ENCODE peak calls at places on chromosomes 3 and 15, in seven cellular contexts. One of them, this sample, is unnamed.

GRCh38 chr3:143771258-143771657 is 77.0 kb downstream of the SLC9A9 start:
- DNase-seq in heart left ventricle: no peak
- DNase-seq in esophagus squamous epithelium: no peak
- DNase-seq in stomach: no peak
- DNase-seq in erythroblast: peak; percentile 55
- DNase-seq in uterus: no peak
- DNase-seq in transverse colon: no peak
- DNase-seq in this sample: no peak

GRCh38 chr3:25372167-25372566 is 55.9 kb upstream of the RARB start:
- DNase-seq in heart left ventricle: no peak
- DNase-seq in esophagus squamous epithelium: no peak
- DNase-seq in stomach: no peak
- DNase-seq in erythroblast: no peak
- DNase-seq in uterus: no peak
- DNase-seq in transverse colon: no peak
- DNase-seq in this sample: no peak

GRCh38 chr3:24400015-24400414 is 94.6 kb downstream of the THRB start:
- DNase-seq in heart left ventricle: no peak
- DNase-seq in esophagus squamous epithelium: no peak
- DNase-seq in stomach: no peak
- DNase-seq in erythroblast: no peak
- DNase-seq in uterus: no peak
- DNase-seq in transverse colon: no peak
- DNase-seq in this sample: no peak

GRCh38 chr3:13389378-13389777 is 30.7 kb downstream of the NUP210 start:
- DNase-seq in heart left ventricle: no peak
- DNase-seq in esophagus squamous epithelium: no peak
- DNase-seq in stomach: no peak
- DNase-seq in erythroblast: no peak
- DNase-seq in uterus: no peak
- DNase-seq in transverse colon: no peak
- DNase-seq in this sample: no peak

GRCh38 chr3:25889132-25889917 is 99.4 kb downstream of the OXSM start:
- DNase-seq in heart left ventricle: no peak
- DNase-seq in esophagus squamous epithelium: no peak
- DNase-seq in stomach: no peak
- DNase-seq in erythroblast: no peak
- DNase-seq in uterus: no peak
- DNase-seq in transverse colon: no peak
- DNase-seq in this sample: no peak

GRCh38 chr15:45630958-45631691 is 3.7 kb upstream of the SQOR start:
- DNase-seq in heart left ventricle: no peak
- DNase-seq in esophagus squamous epithelium: no peak
- DNase-seq in stomach: no peak
- DNase-seq in erythroblast: no peak
- DNase-seq in uterus: peak; percentile 36
- DNase-seq in transverse colon: peak; percentile 46
- DNase-seq in this sample: no peak

GRCh38 chr3:197511130-197511529 is 44.6 kb downstream of the BDH1 start:
- DNase-seq in heart left ventricle: no peak
- DNase-seq in esophagus squamous epithelium: no peak
- DNase-seq in stomach: no peak
- DNase-seq in erythroblast: no peak
- DNase-seq in uterus: no peak
- DNase-seq in transverse colon: no peak
- DNase-seq in this sample: no peak

GRCh38 chr15:64931381-64931780 is 19.7 kb downstream of the ANKDD1A start:
- DNase-seq in heart left ventricle: no peak
- DNase-seq in esophagus squamous epithelium: no peak
- DNase-seq in stomach: no peak
- DNase-seq in erythroblast: no peak
- DNase-seq in uterus: no peak
- DNase-seq in transverse colon: no peak
- DNase-seq in this sample: no peak

GRCh38 chr3:29140706-29141105 is 140.2 kb upstream of the RBMS3 start:
- DNase-seq in heart left ventricle: no peak
- DNase-seq in esophagus squamous epithelium: no peak
- DNase-seq in stomach: no peak
- DNase-seq in erythroblast: no peak
- DNase-seq in uterus: no peak
- DNase-seq in transverse colon: no peak
- DNase-seq in this sample: no peak

GRCh38 chr15:56242576-56243116 is 1.0 kb downstream of the RFX7 start:
- DNase-seq in heart left ventricle: no peak
- DNase-seq in esophagus squamous epithelium: no peak
- DNase-seq in stomach: no peak
- DNase-seq in erythroblast: no peak
- DNase-seq in uterus: no peak
- DNase-seq in transverse colon: no peak
- DNase-seq in this sample: no peak

GRCh38 chr15:63605816-63606215 is 8.6 kb downstream of the FBXL22 start:
- DNase-seq in heart left ventricle: no peak
- DNase-seq in esophagus squamous epithelium: no peak
- DNase-seq in stomach: no peak
- DNase-seq in erythroblast: no peak
- DNase-seq in uterus: no peak
- DNase-seq in transverse colon: peak; percentile 34
- DNase-seq in this sample: no peak

GRCh38 chr15:69523010-69524001 is 70.7 kb downstream of the RPLP1 start:
- DNase-seq in heart left ventricle: peak; percentile 68
- DNase-seq in esophagus squamous epithelium: no peak
- DNase-seq in stomach: peak; percentile 84
- DNase-seq in erythroblast: peak; percentile 49
- DNase-seq in uterus: peak; percentile 66
- DNase-seq in transverse colon: peak; percentile 84
- DNase-seq in this sample: peak; percentile 79

GRCh38 chr3:136932978-136933812 is 24.6 kb upstream of the IL20RB start:
- DNase-seq in heart left ventricle: no peak
- DNase-seq in esophagus squamous epithelium: no peak
- DNase-seq in stomach: no peak
- DNase-seq in erythroblast: no peak
- DNase-seq in uterus: no peak
- DNase-seq in transverse colon: no peak
- DNase-seq in this sample: peak; percentile 25

GRCh38 chr3:185717121-185717520 is 107.7 kb downstream of the IGF2BP2 start:
- DNase-seq in heart left ventricle: no peak
- DNase-seq in esophagus squamous epithelium: no peak
- DNase-seq in stomach: no peak
- DNase-seq in erythroblast: no peak
- DNase-seq in uterus: no peak
- DNase-seq in transverse colon: no peak
- DNase-seq in this sample: no peak

GRCh38 chr3:41652931-41653330 is 309.0 kb downstream of the ULK4 start:
- DNase-seq in heart left ventricle: no peak
- DNase-seq in esophagus squamous epithelium: no peak
- DNase-seq in stomach: no peak
- DNase-seq in erythroblast: no peak
- DNase-seq in uterus: no peak
- DNase-seq in transverse colon: no peak
- DNase-seq in this sample: no peak

GRCh38 chr3:69930564-69930963 is 69.0 kb upstream of the SAMMSON start:
- DNase-seq in heart left ventricle: no peak
- DNase-seq in esophagus squamous epithelium: no peak
- DNase-seq in stomach: no peak
- DNase-seq in erythroblast: no peak
- DNase-seq in uterus: no peak
- DNase-seq in transverse colon: no peak
- DNase-seq in this sample: peak; percentile 59

GRCh38 chr15:38085104-38085503 is 150.7 kb downstream of the TMCO5A start:
- DNase-seq in heart left ventricle: no peak
- DNase-seq in esophagus squamous epithelium: no peak
- DNase-seq in stomach: no peak
- DNase-seq in erythroblast: no peak
- DNase-seq in uterus: no peak
- DNase-seq in transverse colon: no peak
- DNase-seq in this sample: no peak

GRCh38 chr15:32957219-32957618 is 237.3 kb downstream of the FMN1 start:
- DNase-seq in heart left ventricle: no peak
- DNase-seq in esophagus squamous epithelium: no peak
- DNase-seq in stomach: no peak
- DNase-seq in erythroblast: no peak
- DNase-seq in uterus: no peak
- DNase-seq in transverse colon: no peak
- DNase-seq in this sample: no peak

GRCh38 chr3:16338124-16338523 is 73.1 kb downstream of the OXNAD1 start:
- DNase-seq in heart left ventricle: no peak
- DNase-seq in esophagus squamous epithelium: no peak
- DNase-seq in stomach: peak; percentile 30
- DNase-seq in erythroblast: no peak
- DNase-seq in uterus: no peak
- DNase-seq in transverse colon: peak; percentile 47
- DNase-seq in this sample: no peak

DNA sequence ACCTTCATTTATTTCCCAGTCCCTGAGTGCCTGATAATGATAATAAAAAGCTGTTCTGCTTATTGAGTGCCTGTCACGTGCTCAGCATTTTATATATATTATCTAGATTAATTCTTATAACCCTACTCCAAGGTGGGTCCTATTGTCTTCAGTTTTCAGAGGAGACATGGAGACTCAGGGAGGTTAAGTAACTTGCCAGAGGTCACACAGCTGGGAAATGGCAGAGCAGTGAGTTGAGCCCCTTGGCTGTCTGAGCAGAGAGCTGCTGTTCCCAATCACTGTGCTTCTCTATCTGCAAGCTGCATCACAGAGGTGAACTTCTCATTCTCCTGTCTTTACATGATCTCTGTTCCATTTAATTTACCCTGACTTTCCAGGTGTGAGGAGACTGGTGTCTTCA is 32.3 kb upstream of the MRPS22 start:
- DNase-seq in heart left ventricle: no peak
- DNase-seq in esophagus squamous epithelium: no peak
- DNase-seq in stomach: no peak
- DNase-seq in erythroblast: no peak
- DNase-seq in uterus: no peak
- DNase-seq in transverse colon: no peak
- DNase-seq in this sample: no peak
- TF ChIP-seq POLR2A in heart left ventricle: no peak
- TF ChIP-seq POLR2A in esophagus squamous epithelium: no peak
- TF ChIP-seq POLR2A in stomach: no peak
- TF ChIP-seq POLR2A in erythroblast: no peak
- TF ChIP-seq POLR2A in uterus: no peak
- TF ChIP-seq POLR2A in transverse colon: no peak
- TF ChIP-seq POLR2A in this sample: no peak

DNA sequence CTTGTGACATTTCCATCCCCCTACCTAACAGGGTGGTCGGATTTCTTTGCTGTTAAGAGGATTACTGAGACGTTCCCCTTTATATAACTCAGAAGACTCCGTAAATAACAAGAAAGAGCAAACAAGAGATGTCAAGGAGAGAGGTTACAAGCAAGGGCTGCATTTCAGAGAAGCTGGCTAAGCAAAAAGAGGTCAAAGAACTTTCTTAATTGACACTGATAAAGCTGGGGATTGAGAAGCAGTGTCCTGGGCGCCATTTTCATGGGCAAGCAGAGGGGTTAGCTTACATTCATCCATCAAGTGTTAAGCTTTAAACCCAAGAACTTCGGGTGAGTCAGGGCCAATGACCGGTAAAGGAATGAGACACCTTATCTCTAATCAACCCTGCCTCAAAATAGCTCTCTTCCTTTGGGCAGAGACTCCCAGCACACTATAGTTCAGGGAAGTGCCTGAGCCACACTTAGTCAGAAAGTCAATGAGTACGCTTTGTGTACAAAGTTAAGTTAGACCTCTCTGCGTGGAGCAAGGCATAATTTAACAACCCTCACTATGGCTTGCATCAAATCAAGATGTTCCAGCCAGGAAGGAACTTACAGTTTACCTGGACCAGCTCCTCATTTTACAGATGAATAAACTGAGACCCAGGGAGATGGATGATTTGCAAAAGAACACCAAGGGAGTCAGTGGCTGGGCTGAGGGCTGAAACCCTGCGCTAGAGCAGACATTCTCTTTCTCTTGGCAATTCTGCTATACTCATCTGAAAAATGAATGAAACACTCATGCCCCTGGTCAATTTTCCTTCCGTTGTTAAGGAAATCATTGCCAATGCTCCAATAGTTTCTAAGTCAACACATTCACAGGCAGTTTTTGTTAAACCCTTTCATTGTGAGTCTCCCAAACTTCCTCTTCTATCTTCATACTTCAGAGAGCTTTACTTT is 44.6 kb downstream of the CCNL1 start:
- DNase-seq in heart left ventricle: no peak
- DNase-seq in esophagus squamous epithelium: no peak
- DNase-seq in stomach: no peak
- DNase-seq in erythroblast: no peak
- DNase-seq in uterus: no peak
- DNase-seq in transverse colon: no peak
- DNase-seq in this sample: no peak
- TF ChIP-seq POLR2A in heart left ventricle: no peak
- TF ChIP-seq POLR2A in esophagus squamous epithelium: no peak
- TF ChIP-seq POLR2A in stomach: no peak
- TF ChIP-seq POLR2A in erythroblast: no peak
- TF ChIP-seq POLR2A in uterus: no peak
- TF ChIP-seq POLR2A in transverse colon: no peak
- TF ChIP-seq POLR2A in this sample: no peak

DNA sequence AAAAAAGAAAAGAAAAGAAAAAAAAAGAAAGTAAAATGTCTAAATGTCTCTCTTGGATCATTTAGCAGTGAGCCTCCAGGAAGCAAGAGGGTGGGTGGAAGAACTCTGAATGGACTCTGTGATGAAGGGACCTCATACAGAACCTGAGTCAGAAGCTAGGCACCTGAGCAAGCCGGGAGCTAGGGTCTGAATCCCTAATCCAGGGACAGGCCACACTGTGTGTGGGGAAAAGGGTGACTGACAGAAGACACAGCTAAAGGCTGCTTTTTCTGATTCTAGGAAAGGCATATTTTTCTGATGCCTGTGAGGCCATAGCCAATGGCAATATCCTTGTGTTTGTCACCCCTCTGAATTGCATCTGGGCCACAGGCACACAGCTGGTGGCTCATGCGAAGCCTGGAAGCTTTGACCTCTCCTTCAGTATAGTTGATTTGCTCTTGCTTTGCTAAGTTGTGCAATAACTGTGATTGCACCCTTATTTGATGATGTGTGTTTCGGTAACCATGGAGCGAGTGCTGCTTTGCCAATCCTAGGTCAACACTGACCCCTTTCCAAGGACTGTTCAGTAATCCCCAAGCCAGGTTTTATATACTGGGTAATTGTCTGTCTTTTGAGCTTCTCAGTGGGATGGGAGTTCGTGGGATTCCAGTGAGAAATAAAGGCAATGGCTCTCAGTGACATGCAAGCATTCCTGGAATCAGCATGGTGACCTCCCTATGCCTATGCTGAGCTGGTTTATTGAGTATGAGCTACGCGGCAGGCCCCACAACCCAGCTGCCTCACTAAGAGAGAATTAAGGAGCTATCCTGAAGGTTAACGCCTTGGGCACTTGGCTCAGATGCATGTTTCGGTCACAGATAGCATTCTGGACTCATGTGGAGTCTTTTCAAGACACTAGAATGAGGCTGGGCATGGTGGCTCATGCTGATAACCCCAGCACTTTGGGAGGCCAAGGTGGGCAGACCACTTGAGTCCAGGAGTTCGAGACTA is 49.0 kb upstream of the OSBPL11 start:
- DNase-seq in heart left ventricle: peak; percentile 44
- DNase-seq in esophagus squamous epithelium: no peak
- DNase-seq in stomach: no peak
- DNase-seq in erythroblast: no peak
- DNase-seq in uterus: peak; percentile 19
- DNase-seq in transverse colon: peak; percentile 39
- DNase-seq in this sample: no peak
- TF ChIP-seq POLR2A in heart left ventricle: no peak
- TF ChIP-seq POLR2A in esophagus squamous epithelium: no peak
- TF ChIP-seq POLR2A in stomach: no peak
- TF ChIP-seq POLR2A in erythroblast: no peak
- TF ChIP-seq POLR2A in uterus: no peak
- TF ChIP-seq POLR2A in transverse colon: no peak
- TF ChIP-seq POLR2A in this sample: no peak

GRCh38 chr15:43776718-43777292 is at the start of gene ELL3:
- DNase-seq in heart left ventricle: peak; percentile 81
- DNase-seq in esophagus squamous epithelium: no peak
- DNase-seq in stomach: peak; percentile 84
- DNase-seq in erythroblast: peak; percentile 86
- DNase-seq in uterus: peak; percentile 73
- DNase-seq in transverse colon: peak; percentile 91
- DNase-seq in this sample: peak; percentile 83
- TF ChIP-seq POLR2A in heart left ventricle: no peak
- TF ChIP-seq POLR2A in esophagus squamous epithelium: peak; percentile 81
- TF ChIP-seq POLR2A in stomach: no peak
- TF ChIP-seq POLR2A in erythroblast: no peak
- TF ChIP-seq POLR2A in uterus: no peak
- TF ChIP-seq POLR2A in transverse colon: peak; percentile 95
- TF ChIP-seq POLR2A in this sample: peak; percentile 83